ENCODE peak calls at places on chromosomes 6 and 20, in five cellular contexts. One of them, this sample, is unnamed.

GRCh38 chr20:11979306-11980128 is 61.8 kb downstream of the BTBD3 start:
- DNase-seq in lower lobe of right lung: no peak
- DNase-seq in PC-9: no peak
- DNase-seq in endodermal cell: no peak
- DNase-seq in CD8-positive, alpha-beta T cell: no peak
- DNase-seq in this sample: peak; percentile 12

GRCh38 chr6:29552512-29553051 is 7.0 kb downstream of the UBD start:
- DNase-seq in lower lobe of right lung: no peak
- DNase-seq in PC-9: no peak
- DNase-seq in endodermal cell: no peak
- DNase-seq in CD8-positive, alpha-beta T cell: no peak
- DNase-seq in this sample: peak; percentile 61

GRCh38 chr6:17865798-17866725 is 121.4 kb downstream of the KIF13A start:
- DNase-seq in lower lobe of right lung: no peak
- DNase-seq in PC-9: peak; percentile 99
- DNase-seq in endodermal cell: no peak
- DNase-seq in CD8-positive, alpha-beta T cell: no peak
- DNase-seq in this sample: no peak

GRCh38 chr6:100203391-100203790 is 209.4 kb upstream of the MCHR2 start:
- DNase-seq in lower lobe of right lung: no peak
- DNase-seq in PC-9: peak; percentile 76
- DNase-seq in endodermal cell: no peak
- DNase-seq in CD8-positive, alpha-beta T cell: no peak
- DNase-seq in this sample: no peak

GRCh38 chr6:56766806-56767178 is 124.1 kb upstream of the DST start:
- DNase-seq in lower lobe of right lung: no peak
- DNase-seq in PC-9: peak; percentile 80
- DNase-seq in endodermal cell: no peak
- DNase-seq in CD8-positive, alpha-beta T cell: no peak
- DNase-seq in this sample: no peak

GRCh38 chr20:35465976-35466375 is 10.6 kb downstream of the CEP250 start:
- DNase-seq in lower lobe of right lung: no peak
- DNase-seq in PC-9: no peak
- DNase-seq in endodermal cell: no peak
- DNase-seq in CD8-positive, alpha-beta T cell: no peak
- DNase-seq in this sample: no peak

GRCh38 chr6:149094156-149094555 is 223.4 kb upstream of the TAB2 start:
- DNase-seq in lower lobe of right lung: no peak
- DNase-seq in PC-9: no peak
- DNase-seq in endodermal cell: peak; percentile 56
- DNase-seq in CD8-positive, alpha-beta T cell: no peak
- DNase-seq in this sample: peak; percentile 22

GRCh38 chr20:64109390-64109747 is 2.0 kb upstream of the NPBWR2 start:
- DNase-seq in lower lobe of right lung: no peak
- DNase-seq in PC-9: peak; percentile 25
- DNase-seq in endodermal cell: no peak
- DNase-seq in CD8-positive, alpha-beta T cell: no peak
- DNase-seq in this sample: no peak

GRCh38 chr6:11536795-11537194 is 754 bp upstream of the TMEM170B start:
- DNase-seq in lower lobe of right lung: peak; percentile 46
- DNase-seq in PC-9: no peak
- DNase-seq in endodermal cell: peak; percentile 81
- DNase-seq in CD8-positive, alpha-beta T cell: no peak
- DNase-seq in this sample: peak; percentile 58

GRCh38 chr6:86949776-86950175 is 12.4 kb downstream of the HTR1E start:
- DNase-seq in lower lobe of right lung: no peak
- DNase-seq in PC-9: no peak
- DNase-seq in endodermal cell: no peak
- DNase-seq in CD8-positive, alpha-beta T cell: no peak
- DNase-seq in this sample: no peak

GRCh38 chr6:12163149-12163548 is 127.0 kb upstream of the EDN1 start:
- DNase-seq in lower lobe of right lung: no peak
- DNase-seq in PC-9: no peak
- DNase-seq in endodermal cell: no peak
- DNase-seq in CD8-positive, alpha-beta T cell: peak; percentile 69
- DNase-seq in this sample: no peak

GRCh38 chr20:4383966-4384365 is 337.7 kb upstream of the PRND start:
- DNase-seq in lower lobe of right lung: no peak
- DNase-seq in PC-9: no peak
- DNase-seq in endodermal cell: no peak
- DNase-seq in CD8-positive, alpha-beta T cell: no peak
- DNase-seq in this sample: no peak

GRCh38 chr20:38164069-38164468 is 1.0 kb downstream of the TGM2 start:
- DNase-seq in lower lobe of right lung: no peak
- DNase-seq in PC-9: no peak
- DNase-seq in endodermal cell: no peak
- DNase-seq in CD8-positive, alpha-beta T cell: no peak
- DNase-seq in this sample: no peak

GRCh38 chr6:110874880-110875547 is 429 bp downstream of the AMD1 start:
- DNase-seq in lower lobe of right lung: peak; percentile 72
- DNase-seq in PC-9: peak; percentile 36
- DNase-seq in endodermal cell: peak; percentile 67
- DNase-seq in CD8-positive, alpha-beta T cell: no peak
- DNase-seq in this sample: no peak

GRCh38 chr6:77292564-77293546 is 170.4 kb downstream of the HTR1B start:
- DNase-seq in lower lobe of right lung: no peak
- DNase-seq in PC-9: peak; percentile 44
- DNase-seq in endodermal cell: no peak
- DNase-seq in CD8-positive, alpha-beta T cell: no peak
- DNase-seq in this sample: no peak

GRCh38 chr6:131954775-131955107 is 3.6 kb upstream of the CCN2 start:
- DNase-seq in lower lobe of right lung: peak; percentile 63
- DNase-seq in PC-9: peak; percentile 42
- DNase-seq in endodermal cell: no peak
- DNase-seq in CD8-positive, alpha-beta T cell: no peak
- DNase-seq in this sample: no peak

GRCh38 chr6:57162516-57162915 is 9.6 kb upstream of the BAG2 start:
- DNase-seq in lower lobe of right lung: no peak
- DNase-seq in PC-9: no peak
- DNase-seq in endodermal cell: no peak
- DNase-seq in CD8-positive, alpha-beta T cell: no peak
- DNase-seq in this sample: no peak

GRCh38 chr20:32344835-32345506 is 13.2 kb upstream of the ASXL1 start:
- DNase-seq in lower lobe of right lung: no peak
- DNase-seq in PC-9: no peak
- DNase-seq in endodermal cell: peak; percentile 69
- DNase-seq in CD8-positive, alpha-beta T cell: no peak
- DNase-seq in this sample: peak; percentile 30

GRCh38 chr6:35727206-35727934 is 9.5 kb upstream of the ARMC12 start:
- DNase-seq in lower lobe of right lung: peak; percentile 91
- DNase-seq in PC-9: peak; percentile 50
- DNase-seq in endodermal cell: peak; percentile 89
- DNase-seq in CD8-positive, alpha-beta T cell: no peak
- DNase-seq in this sample: peak; percentile 87

GRCh38 chr20:52172392-52173047 is 19.1 kb downstream of the ZFP64 start:
- DNase-seq in lower lobe of right lung: no peak
- DNase-seq in PC-9: no peak
- DNase-seq in endodermal cell: no peak
- DNase-seq in CD8-positive, alpha-beta T cell: no peak
- DNase-seq in this sample: no peak

GRCh38 chr20:9518776-9519175 is 4.4 kb downstream of the LAMP5 start:
- DNase-seq in lower lobe of right lung: no peak
- DNase-seq in PC-9: no peak
- DNase-seq in endodermal cell: peak; percentile 86
- DNase-seq in CD8-positive, alpha-beta T cell: no peak
- DNase-seq in this sample: peak; percentile 71
- H3K4me3 ChIP-seq in lower lobe of right lung: no peak overlapping the region
- H3K4me3 ChIP-seq in PC-9: no peak overlapping the region
- H3K4me3 ChIP-seq in endodermal cell: no peak overlapping the region
- H3K4me3 ChIP-seq in CD8-positive, alpha-beta T cell: no peak overlapping the region
- H3K4me3 ChIP-seq in this sample: no peak overlapping the region

DNA sequence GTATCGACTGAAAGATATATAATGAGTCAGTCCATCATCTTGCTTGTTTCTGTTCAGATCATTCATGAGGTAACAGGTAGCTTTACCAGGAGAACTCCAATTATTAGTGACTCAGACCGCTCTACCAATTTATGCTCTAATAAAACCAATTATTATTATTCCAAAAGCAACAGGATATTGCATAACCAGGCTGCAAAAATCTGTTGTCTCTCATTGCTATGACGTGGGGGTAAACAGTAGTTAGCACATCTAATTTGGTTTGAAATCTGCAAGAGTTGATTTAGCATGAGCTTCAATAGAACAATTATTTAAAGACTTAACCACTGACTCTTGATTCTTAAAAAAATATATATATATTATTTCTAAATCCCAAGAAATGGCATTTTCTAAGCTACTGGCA is 90.9 kb upstream of the MAP7 start:
- DNase-seq in lower lobe of right lung: no peak
- DNase-seq in PC-9: no peak
- DNase-seq in endodermal cell: no peak
- DNase-seq in CD8-positive, alpha-beta T cell: no peak
- DNase-seq in this sample: no peak
- H3K4me3 ChIP-seq in lower lobe of right lung: no peak overlapping the region
- H3K4me3 ChIP-seq in PC-9: no peak overlapping the region
- H3K4me3 ChIP-seq in endodermal cell: no peak overlapping the region
- H3K4me3 ChIP-seq in CD8-positive, alpha-beta T cell: no peak overlapping the region
- H3K4me3 ChIP-seq in this sample: no peak overlapping the region

GRCh38 chr20:59153355-59153681 is 10.3 kb upstream of the ZNF831 start:
- DNase-seq in lower lobe of right lung: peak; percentile 62
- DNase-seq in PC-9: no peak
- DNase-seq in endodermal cell: peak; percentile 12
- DNase-seq in CD8-positive, alpha-beta T cell: no peak
- DNase-seq in this sample: no peak
- H3K4me3 ChIP-seq in lower lobe of right lung: no peak overlapping the region
- H3K4me3 ChIP-seq in PC-9: no peak overlapping the region
- H3K4me3 ChIP-seq in endodermal cell: no peak overlapping the region
- H3K4me3 ChIP-seq in CD8-positive, alpha-beta T cell: no peak overlapping the region
- H3K4me3 ChIP-seq in this sample: no peak overlapping the region

DNA sequence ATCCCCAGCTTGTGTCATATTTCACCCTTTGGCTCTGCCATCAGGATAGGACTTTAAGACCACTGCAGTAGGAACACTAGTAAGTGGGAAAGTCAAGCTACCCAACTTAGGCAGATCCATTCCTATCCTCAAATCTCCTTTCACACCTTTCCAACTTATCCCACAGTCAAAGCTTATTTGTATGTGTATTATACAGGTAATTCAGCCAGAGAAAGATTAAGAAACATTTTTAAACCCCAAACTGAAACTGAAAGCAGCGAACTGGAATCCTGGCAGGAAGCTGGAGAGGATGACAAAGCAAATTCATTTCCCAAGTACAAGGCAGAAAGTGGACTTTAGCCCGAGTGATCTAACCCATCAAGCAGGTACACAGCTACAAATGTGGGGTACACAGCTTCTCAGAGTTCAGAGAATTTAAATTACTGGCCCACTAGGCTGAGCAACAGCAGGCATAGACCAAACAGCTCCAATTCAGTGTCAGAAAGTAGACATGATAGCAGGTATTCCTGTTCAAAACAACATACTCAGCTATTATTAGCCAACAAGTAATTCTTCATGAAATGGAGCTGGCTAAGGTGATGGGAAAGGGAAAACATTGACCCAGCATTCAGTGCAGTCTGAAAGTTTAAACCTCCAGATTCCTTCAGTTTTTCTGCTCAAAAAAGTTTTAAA is 39.1 kb downstream of the ILRUN start:
- DNase-seq in lower lobe of right lung: no peak
- DNase-seq in PC-9: peak; percentile 78
- DNase-seq in endodermal cell: no peak
- DNase-seq in CD8-positive, alpha-beta T cell: no peak
- DNase-seq in this sample: no peak
- H3K4me3 ChIP-seq in lower lobe of right lung: peak overlapping the region; percentile 52
- H3K4me3 ChIP-seq in PC-9: peak overlapping the region; percentile 54
- H3K4me3 ChIP-seq in endodermal cell: no peak overlapping the region
- H3K4me3 ChIP-seq in CD8-positive, alpha-beta T cell: peak overlapping the region; percentile 33
- H3K4me3 ChIP-seq in this sample: no peak overlapping the region

GRCh38 chr20:1313236-1313964 is 15.5 kb downstream of the SDCBP2 start:
- DNase-seq in lower lobe of right lung: peak; percentile 78
- DNase-seq in PC-9: no peak
- DNase-seq in endodermal cell: peak; percentile 91
- DNase-seq in CD8-positive, alpha-beta T cell: peak; percentile 54
- DNase-seq in this sample: peak; percentile 95
- H3K4me3 ChIP-seq in lower lobe of right lung: no peak overlapping the region
- H3K4me3 ChIP-seq in PC-9: no peak overlapping the region
- H3K4me3 ChIP-seq in endodermal cell: no peak overlapping the region
- H3K4me3 ChIP-seq in CD8-positive, alpha-beta T cell: no peak overlapping the region
- H3K4me3 ChIP-seq in this sample: peak overlapping the region; percentile 45

GRCh38 chr6:164827537-164827936 is 481.9 kb downstream of the C6orf118 start:
- DNase-seq in lower lobe of right lung: no peak
- DNase-seq in PC-9: no peak
- DNase-seq in endodermal cell: no peak
- DNase-seq in CD8-positive, alpha-beta T cell: no peak
- DNase-seq in this sample: peak; percentile 1
- H3K4me3 ChIP-seq in lower lobe of right lung: no peak overlapping the region
- H3K4me3 ChIP-seq in PC-9: no peak overlapping the region
- H3K4me3 ChIP-seq in endodermal cell: no peak overlapping the region
- H3K4me3 ChIP-seq in CD8-positive, alpha-beta T cell: no peak overlapping the region
- H3K4me3 ChIP-seq in this sample: no peak overlapping the region

DNA sequence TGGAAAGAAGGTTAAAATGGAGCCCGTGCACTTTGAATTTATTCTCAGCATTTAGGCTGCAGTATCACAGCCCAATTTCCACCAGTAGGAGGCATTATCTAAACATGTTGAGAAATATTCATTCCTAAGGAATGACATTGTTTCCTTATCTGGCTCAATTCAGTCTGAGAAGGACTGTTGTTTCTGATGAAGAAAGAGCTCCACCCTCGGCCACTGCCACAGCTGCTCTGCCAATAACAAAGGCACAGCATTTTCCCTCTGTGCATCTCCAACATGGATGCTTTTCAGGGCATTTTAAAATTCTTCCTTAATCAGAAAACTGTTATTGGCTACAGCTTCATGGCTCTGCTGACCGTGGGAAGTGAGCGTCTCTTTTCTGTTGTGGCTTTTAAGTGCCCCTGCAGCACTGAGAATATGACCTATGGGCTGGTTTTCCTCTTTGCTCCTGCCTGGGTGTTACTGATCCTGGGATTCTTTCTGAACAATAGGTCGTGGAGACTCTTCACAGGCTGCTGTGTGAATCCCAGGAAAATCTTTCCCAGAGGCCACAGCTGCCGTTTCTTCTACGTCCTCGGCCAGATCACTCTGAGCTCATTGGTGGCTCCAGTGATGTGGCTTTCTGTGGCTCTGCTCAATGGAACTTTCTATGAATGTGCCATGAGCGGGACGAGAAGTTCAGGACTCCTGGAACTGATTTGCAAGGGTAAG is at the start of gene CALHM5:
- DNase-seq in lower lobe of right lung: no peak
- DNase-seq in PC-9: peak; percentile 76
- DNase-seq in endodermal cell: peak; percentile 70
- DNase-seq in CD8-positive, alpha-beta T cell: no peak
- DNase-seq in this sample: peak; percentile 24
- H3K4me3 ChIP-seq in lower lobe of right lung: peak within 1 kb of the TSS; percentile 45
- H3K4me3 ChIP-seq in PC-9: no peak within 1 kb of the TSS
- H3K4me3 ChIP-seq in endodermal cell: peak within 1 kb of the TSS; percentile 61
- H3K4me3 ChIP-seq in CD8-positive, alpha-beta T cell: no peak within 1 kb of the TSS
- H3K4me3 ChIP-seq in this sample: no peak within 1 kb of the TSS

This sample was measured in H7.